ENCODE peak calls at places on chromosomes 6 and 20, in six cellular contexts. N is endothelial cell of umbilical vein; M is H9; X is IMR-90; Z is activated T-helper 1 cell treated with anti-CD3 and anti-CD28 coated beads, Interleukin-12 subunit alpha, Interleukin-12 subunit beta, Interleukin-2, Interleukin-4 antibody, amounts not matched to agents 30 ng/mL and 10 ng/mL and 1 ng/mL, durations not matched to agents 14 hours and 24 hours and 36 hours; F is NCI-H1417. R is an unnamed sample.

GRCh38 chr6:130524552-130524951 is 158.7 kb downstream of the TMEM200A start:
- DNase-seq in N (no peak), M (no peak), X (no peak), Z (no peak), F (no peak), R (no peak)

GRCh38 chr20:19903168-19903676 is 113.9 kb upstream of the NAA20 start:
- DNase-seq in N (peak), M (no peak), X (peak), Z (no peak), F (peak), R (no peak)

GRCh38 chr6:140105857-140106256 is 731.4 kb upstream of the CITED2 start:
- DNase-seq in N (no peak), M (peak), X (no peak), Z (no peak), F (peak), R (peak)

GRCh38 chr6:68776382-68776781 is 141.3 kb downstream of the ADGRB3 start:
- DNase-seq in N (no peak), M (no peak), X (no peak), Z (no peak), F (peak), R (no peak)

GRCh38 chr6:76166297-76166696 is 93.8 kb upstream of the IMPG1 start:
- DNase-seq in N (no peak), M (no peak), X (no peak), Z (no peak), F (no peak), R (no peak)

GRCh38 chr6:135798751-135799515 is 52.6 kb upstream of the PDE7B start:
- DNase-seq in N (no peak), M (no peak), X (no peak), Z (no peak), F (no peak), R (no peak)

GRCh38 chr6:19478992-19479391 is 358.2 kb upstream of the ID4 start:
- DNase-seq in N (no peak), M (no peak), X (peak), Z (no peak), F (peak), R (peak)

GRCh38 chr20:57093766-57094165 is 172.7 kb downstream of the BMP7 start:
- DNase-seq in N (no peak), M (no peak), X (no peak), Z (no peak), F (no peak), R (no peak)

R was measured in GM23248.